ENCODE peak calls at places on chromosomes 1 and 21, in seven cellular contexts. One of them, this sample, is unnamed. For H3K4me1, the result is how much of the 10 kb centered on the place peaks cover.

GRCh38 chr21:32539378-32539777 is 45.9 kb downstream of the TCP10L start:
- DNase-seq in cardiac muscle cell: no peak
- DNase-seq in left lung: no peak
- DNase-seq in RWPE2: no peak
- DNase-seq in GM12878: no peak
- DNase-seq in mesendoderm: no peak
- DNase-seq in SJSA1: no peak
- DNase-seq in this sample: no peak

GRCh38 chr1:109950509-109950908 is 34.1 kb upstream of the AHCYL1 start:
- DNase-seq in cardiac muscle cell: no peak
- DNase-seq in left lung: no peak
- DNase-seq in RWPE2: no peak
- DNase-seq in GM12878: no peak
- DNase-seq in mesendoderm: no peak
- DNase-seq in SJSA1: no peak
- DNase-seq in this sample: no peak

GRCh38 chr21:33281101-33281652 is 15.0 kb downstream of the IL10RB start:
- DNase-seq in cardiac muscle cell: no peak
- DNase-seq in left lung: no peak
- DNase-seq in RWPE2: no peak
- DNase-seq in GM12878: no peak
- DNase-seq in mesendoderm: peak
- DNase-seq in SJSA1: no peak
- DNase-seq in this sample: no peak

GRCh38 chr1:95022527-95022926 is 50.2 kb downstream of the ALG14 start:
- DNase-seq in cardiac muscle cell: no peak
- DNase-seq in left lung: no peak
- DNase-seq in RWPE2: no peak
- DNase-seq in GM12878: no peak
- DNase-seq in mesendoderm: no peak
- DNase-seq in SJSA1: no peak
- DNase-seq in this sample: no peak

GRCh38 chr1:151568626-151569088 is 28.5 kb downstream of the TUFT1 start:
- DNase-seq in cardiac muscle cell: no peak
- DNase-seq in left lung: no peak
- DNase-seq in RWPE2: no peak
- DNase-seq in GM12878: no peak
- DNase-seq in mesendoderm: no peak
- DNase-seq in SJSA1: no peak
- DNase-seq in this sample: peak

GRCh38 chr1:68503085-68503484 is 6.2 kb upstream of the DEPDC1 start:
- DNase-seq in cardiac muscle cell: no peak
- DNase-seq in left lung: no peak
- DNase-seq in RWPE2: no peak
- DNase-seq in GM12878: no peak
- DNase-seq in mesendoderm: no peak
- DNase-seq in SJSA1: no peak
- DNase-seq in this sample: no peak

GRCh38 chr1:109643385-109644230 is 12.3 kb upstream of the GSTM4 start:
- DNase-seq in cardiac muscle cell: peak
- DNase-seq in left lung: peak
- DNase-seq in RWPE2: no peak
- DNase-seq in GM12878: no peak
- DNase-seq in mesendoderm: peak
- DNase-seq in SJSA1: peak
- DNase-seq in this sample: peak

GRCh38 chr1:215793210-215793609 is 226.1 kb downstream of the KCTD3 start:
- DNase-seq in cardiac muscle cell: peak
- DNase-seq in left lung: no peak
- DNase-seq in RWPE2: no peak
- DNase-seq in GM12878: no peak
- DNase-seq in mesendoderm: peak
- DNase-seq in SJSA1: no peak
- DNase-seq in this sample: no peak

GRCh38 chr1:218027152-218027551 is 257.9 kb upstream of the RRP15 start:
- DNase-seq in cardiac muscle cell: no peak
- DNase-seq in left lung: no peak
- DNase-seq in RWPE2: no peak
- DNase-seq in GM12878: no peak
- DNase-seq in mesendoderm: no peak
- DNase-seq in SJSA1: no peak
- DNase-seq in this sample: no peak

GRCh38 chr1:47791879-47792608 is 205.1 kb downstream of the TRABD2B start:
- DNase-seq in cardiac muscle cell: peak
- DNase-seq in left lung: no peak
- DNase-seq in RWPE2: no peak
- DNase-seq in GM12878: no peak
- DNase-seq in mesendoderm: no peak
- DNase-seq in SJSA1: peak
- DNase-seq in this sample: no peak
- H3K4me1 ChIP-seq in cardiac muscle cell: under half
- H3K4me1 ChIP-seq in left lung: under half
- H3K4me1 ChIP-seq in RWPE2: under half
- H3K4me1 ChIP-seq in GM12878: under half
- H3K4me1 ChIP-seq in mesendoderm: under half
- H3K4me1 ChIP-seq in SJSA1: under half
- H3K4me1 ChIP-seq in this sample: under half

GRCh38 chr1:153963030-153963849 is at the start of gene SLC39A1:
- DNase-seq in cardiac muscle cell: peak
- DNase-seq in left lung: peak
- DNase-seq in RWPE2: peak
- DNase-seq in GM12878: peak
- DNase-seq in mesendoderm: peak
- DNase-seq in SJSA1: peak
- DNase-seq in this sample: peak

GRCh38 chr1:153963850-153964331 is 554 bp upstream of the SLC39A1 start:
- DNase-seq in cardiac muscle cell: peak
- DNase-seq in left lung: peak
- DNase-seq in RWPE2: peak
- DNase-seq in GM12878: no peak
- DNase-seq in mesendoderm: peak
- DNase-seq in SJSA1: peak
- DNase-seq in this sample: no peak

GRCh38 chr1:153960206-153960605 is 1.8 kb upstream of the CRTC2 start:
- DNase-seq in cardiac muscle cell: no peak
- DNase-seq in left lung: no peak
- DNase-seq in RWPE2: no peak
- DNase-seq in GM12878: no peak
- DNase-seq in mesendoderm: no peak
- DNase-seq in SJSA1: no peak
- DNase-seq in this sample: no peak

GRCh38 chr1:153961421-153961820 is 1.9 kb downstream of the SLC39A1 start:
- DNase-seq in cardiac muscle cell: no peak
- DNase-seq in left lung: no peak
- DNase-seq in RWPE2: no peak
- DNase-seq in GM12878: no peak
- DNase-seq in mesendoderm: no peak
- DNase-seq in SJSA1: no peak
- DNase-seq in this sample: no peak

DNA sequence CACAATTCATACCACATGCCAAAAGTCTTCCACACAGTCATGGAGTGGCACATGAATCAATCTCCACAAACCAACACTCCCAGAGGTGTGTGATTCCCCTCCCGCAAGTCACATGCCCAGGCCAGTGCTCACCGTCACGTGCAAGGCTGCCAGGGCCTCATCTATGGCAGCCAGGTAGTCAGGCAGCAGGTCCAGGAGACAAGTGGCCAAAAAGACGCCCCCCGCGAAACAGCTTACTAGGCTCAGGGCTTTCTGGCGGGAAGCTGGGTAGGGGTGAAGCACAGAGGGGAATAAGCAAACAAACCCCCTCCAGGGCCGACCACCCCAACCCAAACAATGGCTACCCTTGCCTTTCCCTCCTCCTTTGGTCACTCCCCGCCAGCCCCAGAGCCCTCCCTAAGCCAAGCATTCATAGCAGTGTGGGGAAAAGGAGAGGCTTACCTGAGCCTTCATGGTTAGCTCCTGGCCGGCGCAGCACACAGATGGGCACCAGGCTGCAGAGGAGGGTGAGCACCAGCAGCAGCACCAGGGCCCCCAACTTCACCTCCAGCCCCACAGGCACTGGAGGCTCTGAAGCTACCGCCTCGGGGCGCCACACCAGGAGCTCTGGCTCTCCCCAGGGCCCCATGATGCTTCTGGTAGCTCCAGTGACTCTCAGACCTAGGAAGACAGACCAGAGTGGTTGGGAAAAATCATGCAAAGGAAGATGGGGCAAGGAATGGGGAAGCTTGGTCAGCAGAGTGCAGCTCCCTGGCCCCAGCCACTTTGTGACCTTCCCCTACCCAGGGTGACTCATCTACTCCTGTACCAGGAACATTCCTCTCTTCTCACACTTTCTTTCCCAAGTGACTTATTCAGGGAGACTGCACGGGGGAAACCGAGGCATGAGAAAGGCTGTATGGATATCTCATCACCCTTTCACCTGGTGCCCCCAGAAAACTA is 978 bp downstream of the SLC39A1 start:
- DNase-seq in cardiac muscle cell: peak
- DNase-seq in left lung: peak
- DNase-seq in RWPE2: no peak
- DNase-seq in GM12878: no peak
- DNase-seq in mesendoderm: peak
- DNase-seq in SJSA1: peak
- DNase-seq in this sample: no peak
- H3K4me1 ChIP-seq in cardiac muscle cell: under half
- H3K4me1 ChIP-seq in left lung: under half
- H3K4me1 ChIP-seq in RWPE2: under half
- H3K4me1 ChIP-seq in GM12878: under half
- H3K4me1 ChIP-seq in mesendoderm: under half
- H3K4me1 ChIP-seq in SJSA1: under half
- H3K4me1 ChIP-seq in this sample: under half

DNA sequence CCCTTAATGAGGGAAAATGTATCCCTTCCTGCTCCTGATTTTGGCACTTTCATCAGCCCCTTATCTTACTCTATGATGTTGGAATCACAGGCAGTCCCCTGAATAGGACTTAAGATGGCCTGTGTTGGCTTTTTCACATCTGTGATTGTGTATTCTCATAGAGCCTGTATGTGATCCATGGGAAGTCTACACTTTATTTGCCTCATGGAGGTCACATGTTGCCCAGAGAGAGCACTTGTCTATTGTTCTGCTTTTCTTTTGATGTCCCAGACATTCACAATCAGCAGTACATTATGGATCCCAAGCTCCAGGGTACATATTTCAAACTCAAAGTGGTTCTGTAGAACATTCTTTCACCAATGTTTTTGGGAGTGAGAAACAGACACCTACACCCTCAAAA is 885.2 kb upstream of the ADGRL2 start:
- DNase-seq in cardiac muscle cell: no peak
- DNase-seq in left lung: no peak
- DNase-seq in RWPE2: no peak
- DNase-seq in GM12878: no peak
- DNase-seq in mesendoderm: no peak
- DNase-seq in SJSA1: no peak
- DNase-seq in this sample: no peak
- H3K4me1 ChIP-seq in cardiac muscle cell: under half
- H3K4me1 ChIP-seq in left lung: under half
- H3K4me1 ChIP-seq in RWPE2: under half
- H3K4me1 ChIP-seq in GM12878: under half
- H3K4me1 ChIP-seq in mesendoderm: under half
- H3K4me1 ChIP-seq in SJSA1: under half
- H3K4me1 ChIP-seq in this sample: under half

GRCh38 chr1:116921301-116921885 is 11.7 kb downstream of the PTGFRN start:
- DNase-seq in cardiac muscle cell: no peak
- DNase-seq in left lung: no peak
- DNase-seq in RWPE2: no peak
- DNase-seq in GM12878: no peak
- DNase-seq in mesendoderm: no peak
- DNase-seq in SJSA1: no peak
- DNase-seq in this sample: no peak
- H3K4me1 ChIP-seq in cardiac muscle cell: under half
- H3K4me1 ChIP-seq in left lung: under half
- H3K4me1 ChIP-seq in RWPE2: under half
- H3K4me1 ChIP-seq in GM12878: under half
- H3K4me1 ChIP-seq in mesendoderm: under half
- H3K4me1 ChIP-seq in SJSA1: under half
- H3K4me1 ChIP-seq in this sample: under half

DNA sequence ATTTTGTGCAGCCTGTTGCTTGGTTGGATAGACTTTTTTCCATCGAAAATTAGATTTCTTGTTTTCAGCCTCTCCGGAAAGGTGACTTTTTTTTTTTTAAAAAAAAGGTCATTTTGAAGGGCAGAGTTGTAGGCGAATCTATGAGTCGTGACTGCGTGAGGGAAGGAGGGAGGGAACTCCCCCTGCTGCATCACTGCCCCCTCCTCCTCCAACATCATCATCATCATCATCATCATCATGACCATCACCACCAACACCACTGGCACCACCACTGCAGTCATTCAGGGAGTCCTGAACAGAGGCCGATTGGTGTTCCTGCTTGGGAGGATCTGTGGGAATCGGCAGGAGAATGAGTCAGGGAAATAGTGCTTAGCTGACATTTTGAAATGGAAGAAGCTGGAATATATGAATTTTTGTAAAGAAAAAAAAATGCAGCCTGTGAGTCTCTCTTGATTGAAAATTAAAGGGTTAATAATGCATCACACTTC is 1.2 kb downstream of the ATP1B1 start:
- DNase-seq in cardiac muscle cell: peak
- DNase-seq in left lung: no peak
- DNase-seq in RWPE2: no peak
- DNase-seq in GM12878: no peak
- DNase-seq in mesendoderm: no peak
- DNase-seq in SJSA1: no peak
- DNase-seq in this sample: no peak
- H3K4me1 ChIP-seq in cardiac muscle cell: under half
- H3K4me1 ChIP-seq in left lung: under half
- H3K4me1 ChIP-seq in RWPE2: under half
- H3K4me1 ChIP-seq in GM12878: under half
- H3K4me1 ChIP-seq in mesendoderm: under half
- H3K4me1 ChIP-seq in SJSA1: half or more
- H3K4me1 ChIP-seq in this sample: under half